ENCODE peak calls at places on chromosomes 3 and 15, in six cellular contexts. P is CD8-positive, alpha-beta memory T cell; A is uterus; V is substantia nigra; N is suprapubic skin; Z is CD8-positive, alpha-beta T cell. G is an unnamed sample.

GRCh38 chr15:66774001-66774814 is 72.2 kb downstream of the SMAD6 start:
- DNase-seq in V (peak), Z (peak), A (peak), N (peak), P (peak), G (peak)

GRCh38 chr3:53671192-53672021 is 174.8 kb downstream of the CHDH start:
- DNase-seq in N (no peak), V (no peak), Z (no peak), A (no peak), P (no peak), G (no peak)

GRCh38 chr3:53354945-53355498 is 7.7 kb upstream of the DCP1A start:
- DNase-seq in N (no peak), V (no peak), Z (no peak), P (no peak), A (no peak), G (no peak)

GRCh38 chr3:23920151-23920655 is 3.3 kb downstream of the RPL15 start:
- DNase-seq in Z (no peak), P (no peak), N (no peak), V (no peak), A (no peak), G (no peak)

GRCh38 chr3:152474585-152474984 is 205.9 kb downstream of the MBNL1 start:
- DNase-seq in N (no peak), A (peak), Z (no peak), V (no peak), P (no peak), G (no peak)

GRCh38 chr3:42666022-42666421 is 12.5 kb downstream of the ZBTB47 start:
- DNase-seq in V (no peak), A (no peak), P (no peak), Z (no peak), N (no peak), G (no peak)

GRCh38 chr15:68501616-68502015 is 69.7 kb upstream of the ITGA11 start:
- DNase-seq in P (no peak), A (no peak), V (no peak), Z (no peak), N (no peak), G (no peak)

GRCh38 chr15:88288206-88288605 is 31.7 kb upstream of the NTRK3 start:
- DNase-seq in A (no peak), N (no peak), V (no peak), P (no peak), Z (no peak), G (no peak)

GRCh38 chr3:94405258-94406035 is 342.6 kb downstream of the NSUN3 start:
- DNase-seq in P (no peak), A (no peak), V (no peak), Z (no peak), N (no peak), G (no peak)

GRCh38 chr3:190131329-190131728 is 10.6 kb upstream of the P3H2 start:
- DNase-seq in V (no peak), A (no peak), P (no peak), N (no peak), Z (no peak), G (no peak)

GRCh38 chr3:178443634-178444033 is 92.6 kb upstream of the KCNMB2 start:
- DNase-seq in A (no peak), N (no peak), Z (no peak), V (no peak), P (no peak), G (no peak)

GRCh38 chr15:90683371-90683770 is 33.8 kb upstream of the BLM start:
- DNase-seq in P (no peak), V (no peak), Z (no peak), A (no peak), N (no peak), G (no peak)

GRCh38 chr15:85542895-85543331 is 162.5 kb downstream of the AKAP13 start:
- DNase-seq in N (no peak), A (no peak), Z (no peak), V (no peak), P (no peak), G (no peak)

GRCh38 chr3:45819543-45819942 is 22.4 kb downstream of the LZTFL1 start:
- DNase-seq in A (no peak), Z (no peak), N (no peak), P (no peak), V (no peak), G (no peak)

GRCh38 chr15:45333550-45333949 is 44.8 kb downstream of the GATM start:
- DNase-seq in Z (no peak), A (peak), V (no peak), P (no peak), N (no peak), G (no peak)

GRCh38 chr3:165624761-165625160 is 212.5 kb downstream of the BCHE start:
- DNase-seq in Z (no peak), N (no peak), P (no peak), V (no peak), A (no peak), G (no peak)

DNA sequence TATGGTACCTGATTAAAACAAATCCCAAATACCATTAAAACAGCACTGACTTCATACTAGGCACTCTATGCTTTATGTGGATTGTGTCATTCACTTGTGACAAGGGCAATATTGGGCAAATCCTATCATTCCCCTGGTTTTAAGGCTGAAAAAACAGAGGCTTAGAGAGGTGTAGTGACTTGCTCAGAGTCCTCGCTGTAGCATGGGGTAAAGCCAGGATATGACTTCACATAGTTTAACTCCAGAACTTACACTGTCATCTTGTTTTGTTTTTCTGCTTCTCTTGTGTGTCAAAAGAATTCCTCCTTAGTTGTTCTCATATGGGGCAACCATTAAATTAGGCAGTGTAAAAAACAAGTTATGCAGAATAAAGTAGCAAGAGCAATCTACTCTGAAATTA is 40.3 kb upstream of the ICE2 start:
- DNase-seq in A (no peak), N (no peak), V (no peak), Z (no peak), P (no peak), G (no peak)
- H3K27ac ChIP-seq in A (no peak), N (no peak), V (no peak), Z (no peak), P (no peak), G (peak)

DNA sequence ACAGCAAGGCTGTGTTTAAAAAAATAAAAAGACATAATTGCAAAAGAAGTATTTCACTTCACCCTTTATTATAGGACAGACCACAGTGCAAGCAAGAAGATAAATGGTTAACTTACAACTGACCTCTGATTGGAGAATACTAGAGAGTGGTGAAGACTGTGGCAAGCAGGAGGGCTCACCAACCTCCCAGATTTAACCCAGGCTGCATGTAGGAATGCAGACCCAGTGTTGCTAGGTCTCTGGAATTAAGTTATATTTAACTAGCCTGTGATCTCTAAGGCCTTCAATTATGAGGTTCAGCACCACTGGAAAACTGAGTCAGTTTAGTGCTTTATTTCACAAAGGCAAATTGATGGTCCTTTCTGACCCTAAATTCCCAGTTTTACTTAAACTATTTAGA is 436.6 kb downstream of the LPP start:
- DNase-seq in N (no peak), V (no peak), Z (no peak), A (no peak), P (no peak), G (no peak)
- H3K27ac ChIP-seq in N (no peak), V (no peak), Z (no peak), A (no peak), P (no peak), G (no peak)

GRCh38 chr15:72117448-72117697 is 577 bp downstream of the MYO9A start:
- DNase-seq in Z (peak), N (peak), V (no peak), A (peak), P (peak), G (peak)
- H3K27ac ChIP-seq in Z (peak), N (peak), V (peak), A (peak), P (peak), G (peak)

GRCh38 chr3:30629736-30630135 is 23.3 kb downstream of the TGFBR2 start:
- DNase-seq in A (no peak), N (no peak), P (no peak), V (no peak), Z (no peak), G (no peak)

GRCh38 chr3:30628188-30628930 is 22.0 kb downstream of the TGFBR2 start:
- DNase-seq in N (no peak), V (no peak), Z (no peak), A (no peak), P (no peak), G (no peak)

GRCh38 chr3:30625541-30626438 is 19.4 kb downstream of the TGFBR2 start:
- DNase-seq in V (no peak), P (no peak), N (no peak), Z (no peak), A (no peak), G (no peak)

GRCh38 chr3:30628931-30629590 is 22.7 kb downstream of the TGFBR2 start:
- DNase-seq in A (no peak), N (no peak), V (no peak), P (no peak), Z (no peak), G (peak)

DNA sequence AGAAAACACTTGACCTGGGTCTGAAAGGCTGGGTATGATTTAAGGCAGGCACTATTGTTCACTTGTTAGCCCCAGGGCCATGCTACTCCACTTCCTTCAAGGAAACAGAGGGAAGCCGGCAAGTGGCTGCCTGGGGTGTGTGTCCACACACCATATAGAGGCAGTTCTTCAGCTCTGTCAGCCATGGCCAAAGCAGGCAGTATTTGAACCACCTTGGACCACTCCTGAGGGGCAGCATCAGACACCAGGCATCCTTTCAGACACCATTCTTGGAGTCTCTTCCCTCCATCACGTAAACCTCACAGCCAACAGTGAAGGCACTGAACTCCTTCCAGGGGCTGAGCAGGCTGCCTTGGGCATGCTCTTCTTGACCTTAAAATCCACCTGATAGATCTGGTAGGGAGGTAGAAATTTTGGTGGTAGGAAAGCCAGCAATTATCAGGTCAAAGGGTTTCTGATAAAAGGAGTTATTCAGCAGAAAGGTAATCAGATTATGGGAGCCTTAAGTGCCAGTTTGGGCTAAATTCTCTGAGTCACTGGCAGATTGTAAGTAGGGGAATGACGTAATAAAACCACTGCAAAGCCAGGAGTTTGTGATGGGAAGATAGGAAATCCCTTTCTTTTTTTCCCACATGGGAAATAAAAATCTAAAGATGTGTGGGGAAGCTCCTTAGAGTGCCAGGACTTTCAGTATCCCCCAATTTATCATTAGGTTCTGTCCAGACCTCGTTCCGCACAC is 20.2 kb downstream of the TGFBR2 start:
- DNase-seq in P (no peak), N (no peak), A (no peak), Z (no peak), V (no peak), G (no peak)
- H3K27ac ChIP-seq in P (no peak), N (peak), A (peak), Z (peak), V (no peak), G (peak)

GRCh38 chr3:13536832-13537231 is 12.1 kb upstream of the FBLN2 start:
- DNase-seq in Z (no peak), P (no peak), A (no peak), N (peak), V (no peak), G (no peak)
- H3K27ac ChIP-seq in Z (no peak), P (no peak), A (no peak), N (peak), V (no peak), G (no peak)